ENCODE peak calls at places on chromosomes 11 and 22, in six cellular contexts. U is NCI-H460; K is activated CD8-positive, alpha-beta memory T cell treated with anti-CD3 and anti-CD28 coated beads, Interleukin-2, amount 50 U/mL, for 48 hours; R is stomach; A is stimulated activated CD8-positive, alpha-beta memory T cell treated with anti-CD3 and anti-CD28 coated beads, Interleukin-7, amount 100 ng/mL, for 48 hours; B is AG04450. W is an unnamed sample.

GRCh38 chr11:12235945-12236743 is 125.8 kb downstream of the MICAL2 start:
- DNase-seq in A (peak; percentile 64), U (peak; percentile 42), B (peak; percentile 43), R (peak; percentile 44), K (peak; percentile 73), W (no peak)

GRCh38 chr22:17149073-17149815 is 9.8 kb downstream of the HDHD5 start:
- DNase-seq in K (no peak), U (no peak), B (no peak), A (no peak), R (peak; percentile 62), W (no peak)

GRCh38 chr22:37334461-37334858 is 52.2 kb downstream of the CYTH4 start:
- DNase-seq in A (no peak), U (no peak), K (no peak), R (no peak), B (no peak), W (no peak)

GRCh38 chr11:104337273-104337672 is 173.3 kb upstream of the PDGFD start:
- DNase-seq in A (no peak), U (no peak), K (no peak), B (no peak), R (no peak), W (no peak)

GRCh38 chr11:11253487-11253886 is 99.6 kb downstream of the CSNK2A3 start:
- DNase-seq in R (no peak), A (no peak), B (no peak), U (no peak), K (no peak), W (no peak)

GRCh38 chr22:47625531-47626427 is 863.3 kb downstream of the TBC1D22A start:
- DNase-seq in K (no peak), B (no peak), U (no peak), A (no peak), R (no peak), W (no peak)

GRCh38 chr22:19590696-19591095 is 66.5 kb upstream of the CLDN5 start:
- DNase-seq in U (no peak), K (no peak), A (no peak), B (no peak), R (no peak), W (no peak)

GRCh38 chr22:23608583-23608982 is 23.5 kb downstream of the DRICH1 start:
- DNase-seq in K (no peak), U (no peak), B (no peak), R (no peak), A (no peak), W (no peak)

GRCh38 chr22:47395481-47395880 is 633.0 kb downstream of the TBC1D22A start:
- DNase-seq in R (no peak), A (no peak), B (no peak), U (no peak), K (no peak), W (no peak)

GRCh38 chr11:46307785-46308341 is 30.4 kb downstream of the CREB3L1 start:
- DNase-seq in B (no peak), A (no peak), R (no peak), K (no peak), U (no peak), W (no peak)

GRCh38 chr11:363948-364761 is 5.1 kb upstream of the B4GALNT4 start:
- DNase-seq in A (peak; percentile 31), K (peak; percentile 76), B (no peak), R (peak; percentile 78), U (peak; percentile 76), W (peak; percentile 58)

GRCh38 chr22:46064236-46064965 is 85.9 kb upstream of the PPARA start:
- DNase-seq in R (peak; percentile 33), K (no peak), B (no peak), A (no peak), U (no peak), W (no peak)

GRCh38 chr11:86551286-86551685 is 121.1 kb downstream of the ME3 start:
- DNase-seq in B (peak; percentile 76), K (no peak), U (no peak), A (no peak), R (no peak), W (no peak)

GRCh38 chr22:49086181-49086580 is 741.5 kb downstream of the BRD1 start:
- DNase-seq in B (no peak), U (no peak), K (no peak), R (no peak), A (no peak), W (no peak)

GRCh38 chr22:49305215-49305965 is 522.3 kb downstream of the BRD1 start:
- DNase-seq in K (peak; percentile 95), A (peak; percentile 22), U (peak; percentile 38), R (peak; percentile 40), B (no peak), W (peak; percentile 43)

GRCh38 chr11:110907629-110908028 is 195.4 kb upstream of the ARHGAP20 start:
- DNase-seq in B (peak; percentile 89), U (no peak), K (no peak), A (no peak), R (peak; percentile 47), W (no peak)

GRCh38 chr22:42627981-42628380 is 12.4 kb downstream of the ATP5MGL start:
- DNase-seq in B (no peak), R (no peak), K (no peak), U (no peak), A (no peak), W (no peak)

GRCh38 chr11:75766449-75767227 is 1.9 kb upstream of the DGAT2 start:
- DNase-seq in U (no peak), A (no peak), B (no peak), K (no peak), R (no peak), W (no peak)

GRCh38 chr22:47600281-47600680 is 837.8 kb downstream of the TBC1D22A start:
- DNase-seq in R (no peak), A (no peak), B (no peak), U (no peak), K (peak; percentile 25), W (no peak)

GRCh38 chr11:105935791-105936190 is 86.2 kb downstream of the MSANTD4 start:
- DNase-seq in U (no peak), B (no peak), K (no peak), A (no peak), R (no peak), W (no peak)

GRCh38 chr11:122095950-122096942 is 19.8 kb downstream of the BLID start:
- DNase-seq in B (no peak), U (no peak), K (no peak), R (no peak), A (no peak), W (no peak)

GRCh38 chr11:17208257-17208999 is 642 bp upstream of the PIK3C2A start:
- DNase-seq in R (peak; percentile 65), B (no peak), U (peak; percentile 11), K (no peak), A (no peak), W (peak; percentile 11)

GRCh38 chr11:67396587-67397398 is 4.9 kb downstream of the PPP1CA start:
- DNase-seq in U (no peak), K (no peak), A (no peak), B (no peak), R (no peak), W (no peak)

GRCh38 chr11:30348035-30348434 is 25.1 kb downstream of the ARL14EP start:
- DNase-seq in B (no peak), A (no peak), R (no peak), K (no peak), U (no peak), W (no peak)

GRCh38 chr11:57335343-57336110 is at the start of gene SSRP1:
- DNase-seq in U (peak; percentile 78), K (peak; percentile 91), B (no peak), R (peak; percentile 88), A (peak; percentile 87), W (peak; percentile 74)

GRCh38 chr11:71202966-71203365 is 49.4 kb downstream of the SHANK2 start:
- DNase-seq in U (no peak), A (no peak), K (no peak), B (no peak), R (no peak), W (no peak)

GRCh38 chr11:33168605-33169240 is 7.4 kb upstream of the CSTF3 start:
- DNase-seq in A (no peak), K (no peak), B (no peak), U (no peak), R (no peak), W (no peak)

GRCh38 chr11:77789061-77789730 is 31.3 kb downstream of the RSF1 start:
- DNase-seq in R (no peak), K (no peak), U (no peak), A (no peak), B (no peak), W (no peak)

GRCh38 chr11:18633256-18634139 is 644 bp downstream of the SPTY2D1 start:
- DNase-seq in A (peak; percentile 29), R (no peak), K (no peak), B (no peak), U (no peak), W (no peak)

GRCh38 chr11:117514256-117514655 is 186.6 kb downstream of the CEP164 start:
- DNase-seq in K (no peak), A (no peak), B (no peak), U (no peak), R (no peak), W (no peak)

GRCh38 chr22:41178425-41178975 is 26.6 kb upstream of the L3MBTL2 start:
- DNase-seq in K (peak; percentile 46), U (no peak), B (no peak), A (no peak), R (no peak), W (no peak)

W was measured in T-helper 17 cell.